ENCODE peak calls at places on chromosomes 3 and 15, in ten cellular contexts. W, F, S, C, R, H, O, K, J and Y are unnamed samples.

GRCh38 chr3:191376742-191377141 is 46.4 kb upstream of the UTS2B start:
- DNase-seq in W (peak), F (peak), S (peak), C (no peak), R (peak), H (no peak), O (peak), K (no peak), J (no peak), Y (no peak)

GRCh38 chr3:119403201-119403600 is 60.2 kb downstream of the TMEM39A start:
- DNase-seq in W (no peak), F (no peak), S (no peak), C (no peak), R (no peak), H (no peak), O (no peak), K (no peak), J (no peak), Y (no peak)

GRCh38 chr3:158727499-158728377 is 4.5 kb downstream of the RARRES1 start:
- DNase-seq in W (peak), F (peak), S (peak), C (peak), R (peak), H (peak), O (peak), K (peak), J (no peak), Y (peak)

GRCh38 chr15:78195735-78196201 is 38.6 kb downstream of the ACSBG1 start:
- DNase-seq in W (peak), F (peak), S (no peak), C (peak), R (no peak), H (peak), O (no peak), K (peak), J (no peak), Y (peak)

GRCh38 chr3:170522171-170522570 is 63.7 kb downstream of the SLC7A14 start:
- DNase-seq in W (peak), F (no peak), S (no peak), C (no peak), R (no peak), H (no peak), O (no peak), K (no peak), J (no peak), Y (no peak)

GRCh38 chr3:179608931-179609720 is 4.5 kb downstream of the NDUFB5 start:
- DNase-seq in W (no peak), F (no peak), S (no peak), C (no peak), R (no peak), H (peak), O (no peak), K (no peak), J (no peak), Y (no peak)

GRCh38 chr3:60140160-60140559 is 1090.3 kb upstream of the CFAP20DC start:
- DNase-seq in W (no peak), F (no peak), S (no peak), C (no peak), R (no peak), H (no peak), O (no peak), K (no peak), J (no peak), Y (no peak)

GRCh38 chr3:33420966-33421365 is 19.2 kb downstream of the UBP1 start:
- DNase-seq in W (no peak), F (no peak), S (no peak), C (no peak), R (no peak), H (no peak), O (no peak), K (no peak), J (no peak), Y (no peak)

GRCh38 chr15:33737687-33738606 is 230.3 kb upstream of the CHRM5 start:
- DNase-seq in W (peak), F (peak), S (no peak), C (peak), R (peak), H (peak), O (peak), K (peak), J (no peak), Y (peak)

GRCh38 chr3:13577181-13578121 is 28.5 kb downstream of the FBLN2 start:
- DNase-seq in W (no peak), F (no peak), S (no peak), C (no peak), R (no peak), H (no peak), O (no peak), K (no peak), J (no peak), Y (no peak)

GRCh38 chr3:72907851-72908620 is 20.2 kb downstream of the GXYLT2 start:
- DNase-seq in W (no peak), F (peak), S (peak), C (no peak), R (peak), H (no peak), O (peak), K (no peak), J (peak), Y (no peak)

GRCh38 chr15:59222106-59222505 is 15.5 kb downstream of the LDHAL6B start:
- DNase-seq in W (peak), F (peak), S (peak), C (no peak), R (peak), H (no peak), O (peak), K (no peak), J (no peak), Y (no peak)

GRCh38 chr3:105177558-105177957 is 189.2 kb upstream of the ALCAM start:
- DNase-seq in W (no peak), F (peak), S (no peak), C (no peak), R (peak), H (no peak), O (no peak), K (no peak), J (no peak), Y (no peak)

GRCh38 chr3:65568497-65568896 is 470.2 kb downstream of the MAGI1 start:
- DNase-seq in W (no peak), F (no peak), S (no peak), C (no peak), R (no peak), H (no peak), O (no peak), K (no peak), J (no peak), Y (no peak)

GRCh38 chr3:11592460-11593298 is 51.0 kb downstream of the VGLL4 start:
- DNase-seq in W (no peak), F (peak), S (no peak), C (no peak), R (peak), H (no peak), O (peak), K (no peak), J (no peak), Y (no peak)

GRCh38 chr3:171526869-171527268 is 66.7 kb upstream of the TNIK start:
- DNase-seq in W (peak), F (peak), S (no peak), C (no peak), R (peak), H (no peak), O (peak), K (no peak), J (no peak), Y (no peak)

GRCh38 chr15:90230610-90231009 is 3.1 kb downstream of the CIB1 start:
- DNase-seq in W (no peak), F (no peak), S (no peak), C (no peak), R (no peak), H (no peak), O (no peak), K (no peak), J (no peak), Y (no peak)

GRCh38 chr3:62238431-62238830 is 134.9 kb downstream of the FEZF2 start:
- DNase-seq in W (no peak), F (no peak), S (no peak), C (no peak), R (no peak), H (peak), O (no peak), K (no peak), J (no peak), Y (no peak)

GRCh38 chr3:161510510-161511260 is 14.1 kb downstream of the OTOL1 start:
- DNase-seq in W (no peak), F (no peak), S (no peak), C (peak), R (no peak), H (peak), O (no peak), K (no peak), J (no peak), Y (peak)

GRCh38 chr3:195802261-195802701 is 9.4 kb downstream of the MUC4 start:
- DNase-seq in W (no peak), F (no peak), S (no peak), C (no peak), R (no peak), H (no peak), O (no peak), K (no peak), J (peak), Y (no peak)

GRCh38 chr15:38991701-38992100 is 427.1 kb upstream of the RASGRP1 start:
- DNase-seq in W (peak), F (peak), S (peak), C (no peak), R (peak), H (no peak), O (peak), K (no peak), J (no peak), Y (no peak)

GRCh38 chr15:42595641-42596240 is 20.3 kb downstream of the STARD9 start:
- DNase-seq in W (no peak), F (peak), S (no peak), C (no peak), R (peak), H (no peak), O (peak), K (no peak), J (no peak), Y (no peak)

DNA sequence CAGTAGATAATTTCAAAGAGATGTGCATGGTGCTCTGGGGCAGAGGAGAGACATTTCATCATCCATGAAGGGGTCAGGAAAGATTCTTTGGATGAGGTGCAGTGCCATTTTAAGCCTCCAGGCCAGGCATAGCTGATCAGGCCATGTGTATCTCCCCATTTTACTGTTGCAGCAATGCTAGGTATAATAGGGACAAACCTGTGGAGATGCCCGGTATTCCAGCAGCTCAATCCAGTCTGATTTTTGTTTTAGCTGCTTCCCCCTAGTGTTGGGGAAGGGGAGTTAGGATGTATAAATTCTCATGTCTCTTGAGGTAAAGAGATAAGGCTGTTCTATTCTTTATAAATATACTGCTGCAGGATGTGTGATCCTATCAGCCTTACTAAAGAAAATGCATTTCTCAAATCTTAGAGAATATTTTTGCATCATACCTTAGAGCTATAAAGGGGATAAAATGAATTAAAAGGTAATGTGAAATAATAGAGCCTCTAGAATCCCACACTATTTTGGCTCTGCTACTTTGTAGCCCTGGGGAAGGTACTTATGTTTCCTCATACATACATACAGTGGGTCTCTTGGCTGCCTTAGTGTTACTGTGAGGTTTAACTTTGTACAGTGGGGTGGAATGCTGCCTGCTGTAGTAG is 5.2 kb downstream of the CDV3 start:
- DNase-seq in W (peak), F (peak), S (peak), C (peak), R (peak), H (no peak), O (peak), K (no peak), J (no peak), Y (peak)
- H3K4me3 ChIP-seq in W (no peak), F (peak), S (no peak), C (peak), R (no peak), H (peak), O (peak), K (no peak), J (no peak), Y (no peak)

DNA sequence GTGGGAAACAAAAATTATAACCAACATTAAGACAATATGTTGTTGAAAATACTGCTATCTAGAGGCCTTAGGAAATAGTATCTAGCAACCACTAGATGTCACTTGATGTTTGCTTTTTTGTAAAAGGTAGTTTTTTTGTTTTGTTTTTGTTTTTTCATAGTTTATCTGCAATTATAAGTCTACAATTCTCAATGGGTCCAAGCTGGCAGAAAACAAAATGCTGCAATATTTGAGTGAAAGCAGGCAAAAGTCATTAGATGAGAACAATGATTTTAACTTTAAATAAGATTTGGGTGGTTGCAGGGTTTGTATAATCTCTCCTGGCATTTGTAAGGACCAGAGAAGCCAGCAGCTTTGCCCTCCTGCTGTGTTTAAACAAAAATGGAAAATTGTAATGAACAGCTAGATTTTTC is 27.0 kb downstream of the DUT start:
- DNase-seq in W (peak), F (peak), S (no peak), C (peak), R (peak), H (peak), O (peak), K (no peak), J (no peak), Y (no peak)
- H3K4me3 ChIP-seq in W (no peak), F (peak), S (peak), C (no peak), R (no peak), H (no peak), O (no peak), K (no peak), J (no peak), Y (no peak)

DNA sequence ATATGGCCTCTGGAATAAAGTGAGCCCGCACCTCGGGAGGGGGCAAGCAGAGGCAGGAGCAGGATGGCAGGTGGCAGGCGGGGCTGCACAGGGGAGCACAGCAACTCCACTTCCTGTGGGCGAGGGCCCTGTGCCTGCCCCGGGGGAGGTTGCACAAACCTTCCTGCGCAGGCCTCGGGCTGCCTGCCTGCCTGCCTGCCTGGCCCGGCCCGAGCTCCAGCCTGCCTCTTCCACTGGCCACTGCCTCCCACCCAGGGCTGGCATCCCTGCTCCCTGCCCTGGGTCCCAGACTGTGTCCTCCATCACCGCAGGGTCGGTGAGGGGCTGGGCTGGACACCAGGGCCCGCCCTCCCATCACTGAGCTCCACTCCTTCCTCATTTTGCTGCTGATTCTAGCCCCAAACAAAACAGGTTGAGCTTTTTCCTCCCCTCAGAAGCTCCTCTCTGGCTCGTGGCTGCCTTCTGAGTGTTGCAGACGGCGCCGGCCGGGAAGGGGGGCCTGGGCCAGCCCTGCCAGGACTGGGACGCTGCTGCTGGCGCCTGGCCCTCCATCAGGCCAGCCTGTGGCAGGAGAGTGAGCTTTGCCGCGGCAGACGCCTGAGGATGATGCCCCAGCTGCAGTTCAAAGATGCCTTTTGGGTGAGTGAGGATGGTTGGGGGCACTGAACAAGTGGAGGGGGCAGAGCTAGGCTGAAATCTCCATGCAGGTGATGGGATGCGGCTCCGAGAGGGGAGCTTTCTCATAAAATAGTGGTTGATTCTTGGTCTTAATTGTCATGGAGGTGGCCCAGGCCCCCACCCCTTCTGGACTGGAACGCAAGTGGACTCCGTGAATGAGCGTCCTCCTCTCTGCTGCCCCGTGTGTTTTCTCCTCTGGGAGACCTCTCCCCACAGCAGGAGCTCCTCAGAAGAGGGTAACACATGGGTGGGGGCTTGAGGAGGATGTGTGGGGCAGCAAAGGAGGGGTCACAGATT is at the start of gene PSTPIP1:
- DNase-seq in W (no peak), F (peak), S (no peak), C (peak), R (peak), H (no peak), O (no peak), K (peak), J (peak), Y (no peak)
- H3K4me3 ChIP-seq in W (no peak), F (no peak), S (no peak), C (peak), R (no peak), H (no peak), O (no peak), K (peak), J (no peak), Y (no peak)

GRCh38 chr3:10550705-10551104 is 45.3 kb upstream of the ATP2B2 start:
- DNase-seq in W (no peak), F (no peak), S (no peak), C (peak), R (no peak), H (no peak), O (no peak), K (no peak), J (no peak), Y (no peak)

GRCh38 chr3:10552631-10552943 is 47.2 kb upstream of the ATP2B2 start:
- DNase-seq in W (no peak), F (no peak), S (no peak), C (peak), R (no peak), H (no peak), O (no peak), K (no peak), J (no peak), Y (no peak)

GRCh38 chr3:10553586-10554235 is 48.3 kb upstream of the ATP2B2 start:
- DNase-seq in W (no peak), F (no peak), S (no peak), C (peak), R (no peak), H (no peak), O (peak), K (no peak), J (no peak), Y (peak)

GRCh38 chr3:10551139-10551538 is 45.8 kb upstream of the ATP2B2 start:
- DNase-seq in W (no peak), F (no peak), S (no peak), C (peak), R (no peak), H (no peak), O (no peak), K (no peak), J (no peak), Y (no peak)

DNA sequence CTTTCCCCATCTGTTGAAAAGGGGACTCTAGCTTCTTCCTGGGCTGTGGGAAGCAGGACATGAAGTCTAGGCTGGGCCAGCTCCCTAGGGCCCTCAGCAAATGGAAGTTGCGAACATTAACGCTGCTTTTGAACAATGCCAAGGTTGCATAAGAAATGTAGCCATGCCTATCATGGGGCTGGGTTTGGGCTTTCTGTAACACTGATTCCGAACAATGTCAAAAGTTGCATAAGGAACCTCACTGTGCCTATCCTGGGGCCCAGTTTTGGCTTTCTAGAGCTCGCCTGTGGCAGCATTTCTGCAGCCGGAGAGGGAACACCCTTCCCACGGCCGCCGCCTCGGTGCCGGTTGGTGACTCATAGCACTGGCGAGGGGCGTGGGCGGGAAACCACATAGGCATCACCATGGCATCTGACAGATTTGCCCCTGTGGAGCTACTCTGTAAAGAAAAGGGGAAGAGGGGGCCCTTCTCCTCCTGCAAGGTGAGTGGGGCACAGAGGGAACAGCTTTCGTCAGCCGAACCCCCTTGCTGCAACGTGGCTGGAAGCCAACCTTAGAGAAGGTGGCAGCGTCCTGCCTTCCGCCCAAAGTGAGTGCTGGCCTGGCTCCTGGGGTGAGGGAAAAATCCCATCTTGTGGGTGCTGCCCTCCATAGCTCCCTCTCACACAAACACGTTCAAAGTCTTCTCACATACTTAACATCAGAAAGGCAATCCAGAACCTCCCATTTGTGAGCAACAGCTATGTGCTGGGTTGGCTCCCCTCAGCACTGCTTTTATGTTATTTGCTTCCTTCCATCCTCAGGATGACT is 46.6 kb upstream of the ATP2B2 start:
- DNase-seq in W (peak), F (peak), S (peak), C (peak), R (no peak), H (no peak), O (no peak), K (peak), J (peak), Y (no peak)
- H3K4me3 ChIP-seq in W (no peak), F (no peak), S (no peak), C (peak), R (no peak), H (no peak), O (no peak), K (peak), J (no peak), Y (no peak)

DNA sequence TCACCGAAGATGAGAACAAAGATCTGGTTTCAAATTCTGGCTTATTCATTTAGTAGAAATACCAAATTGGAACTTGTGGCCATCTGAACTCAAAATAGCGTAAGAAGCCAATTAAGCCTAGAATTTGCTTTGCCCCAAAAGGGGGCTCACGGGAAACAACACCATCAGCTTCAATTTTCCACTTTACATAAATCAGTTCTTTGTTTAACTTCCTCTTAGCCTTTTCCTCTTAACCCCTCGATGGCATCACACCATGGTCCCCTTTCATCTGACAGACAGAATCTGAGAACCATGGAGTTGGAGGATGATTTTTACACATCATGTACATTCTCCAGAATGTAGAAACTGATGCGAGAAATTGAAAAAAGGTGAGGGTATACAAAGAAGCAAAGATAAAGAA is 207.0 kb downstream of the FOXP1 start:
- DNase-seq in W (no peak), F (no peak), S (no peak), C (no peak), R (no peak), H (no peak), O (no peak), K (no peak), J (no peak), Y (no peak)
- H3K4me3 ChIP-seq in W (no peak), F (no peak), S (no peak), C (no peak), R (no peak), H (no peak), O (no peak), K (no peak), J (no peak), Y (no peak)